ENCODE peak calls at places on chromosomes 13 and 19, in four cellular contexts. One of them, this sample, is unnamed.

GRCh38 chr13:22235950-22236290 is 565.0 kb downstream of the FGF9 start:
- DNase-seq in Peyer's patch: no peak
- DNase-seq in adrenal gland: no peak
- DNase-seq in mesenchymal stem cell: no peak
- DNase-seq in this sample: no peak

GRCh38 chr19:5624154-5624663 is 1.3 kb downstream of the SAFB start:
- DNase-seq in Peyer's patch: peak; percentile 54
- DNase-seq in adrenal gland: peak; percentile 58
- DNase-seq in mesenchymal stem cell: peak; percentile 64
- DNase-seq in this sample: peak; percentile 40

GRCh38 chr13:112249644-112250610 is 126.2 kb upstream of the SPACA7 start:
- DNase-seq in Peyer's patch: peak; percentile 36
- DNase-seq in adrenal gland: no peak
- DNase-seq in mesenchymal stem cell: no peak
- DNase-seq in this sample: no peak

GRCh38 chr13:34700155-34700554 is 241.9 kb upstream of the NBEA start:
- DNase-seq in Peyer's patch: no peak
- DNase-seq in adrenal gland: no peak
- DNase-seq in mesenchymal stem cell: no peak
- DNase-seq in this sample: no peak

GRCh38 chr19:52923782-52924593 is 760 bp upstream of the ZNF888 start:
- DNase-seq in Peyer's patch: peak; percentile 56
- DNase-seq in adrenal gland: peak; percentile 25
- DNase-seq in mesenchymal stem cell: peak; percentile 28
- DNase-seq in this sample: peak; percentile 51

GRCh38 chr13:34816118-34816517 is 126.0 kb upstream of the NBEA start:
- DNase-seq in Peyer's patch: no peak
- DNase-seq in adrenal gland: no peak
- DNase-seq in mesenchymal stem cell: no peak
- DNase-seq in this sample: no peak

GRCh38 chr13:110109910-110110309 is 197.0 kb downstream of the COL4A1 start:
- DNase-seq in Peyer's patch: no peak
- DNase-seq in adrenal gland: peak; percentile 85
- DNase-seq in mesenchymal stem cell: peak; percentile 91
- DNase-seq in this sample: peak; percentile 80

GRCh38 chr13:51364404-51365008 is 25.0 kb downstream of the SERPINE3 start:
- DNase-seq in Peyer's patch: no peak
- DNase-seq in adrenal gland: no peak
- DNase-seq in mesenchymal stem cell: peak; percentile 55
- DNase-seq in this sample: no peak

GRCh38 chr13:109209526-109209925 is 576.9 kb downstream of the IRS2 start:
- DNase-seq in Peyer's patch: no peak
- DNase-seq in adrenal gland: no peak
- DNase-seq in mesenchymal stem cell: no peak
- DNase-seq in this sample: no peak

GRCh38 chr13:59689057-59689456 is 474.7 kb downstream of the DIAPH3 start:
- DNase-seq in Peyer's patch: no peak
- DNase-seq in adrenal gland: no peak
- DNase-seq in mesenchymal stem cell: no peak
- DNase-seq in this sample: no peak

GRCh38 chr13:114064516-114065140 is 67.8 kb downstream of the RASA3 start:
- DNase-seq in Peyer's patch: no peak
- DNase-seq in adrenal gland: peak; percentile 47
- DNase-seq in mesenchymal stem cell: peak; percentile 75
- DNase-seq in this sample: peak; percentile 28

GRCh38 chr19:30163663-30164062 is 208.5 kb upstream of the ZNF536 start:
- DNase-seq in Peyer's patch: no peak
- DNase-seq in adrenal gland: no peak
- DNase-seq in mesenchymal stem cell: no peak
- DNase-seq in this sample: peak; percentile 26

GRCh38 chr19:41860419-41861097 is 503 bp downstream of the RPS19 start:
- DNase-seq in Peyer's patch: no peak
- DNase-seq in adrenal gland: no peak
- DNase-seq in mesenchymal stem cell: peak; percentile 5
- DNase-seq in this sample: no peak

GRCh38 chr13:61453121-61453520 is 37.5 kb upstream of the PCDH20 start:
- DNase-seq in Peyer's patch: no peak
- DNase-seq in adrenal gland: no peak
- DNase-seq in mesenchymal stem cell: no peak
- DNase-seq in this sample: no peak

GRCh38 chr13:95480131-95480545 is 72.4 kb upstream of the CLDN10 start:
- DNase-seq in Peyer's patch: no peak
- DNase-seq in adrenal gland: peak; percentile 33
- DNase-seq in mesenchymal stem cell: no peak
- DNase-seq in this sample: peak; percentile 20

GRCh38 chr19:31535691-31536460 is 186.6 kb upstream of the TSHZ3 start:
- DNase-seq in Peyer's patch: no peak
- DNase-seq in adrenal gland: no peak
- DNase-seq in mesenchymal stem cell: no peak
- DNase-seq in this sample: no peak

GRCh38 chr19:39941615-39942507 is 7.4 kb upstream of the FCGBP start:
- DNase-seq in Peyer's patch: peak; percentile 85
- DNase-seq in adrenal gland: no peak
- DNase-seq in mesenchymal stem cell: peak; percentile 12
- DNase-seq in this sample: no peak

GRCh38 chr19:40191836-40192646 is 815 bp downstream of the MAP3K10 start:
- DNase-seq in Peyer's patch: peak; percentile 50
- DNase-seq in adrenal gland: peak; percentile 45
- DNase-seq in mesenchymal stem cell: peak; percentile 30
- DNase-seq in this sample: no peak

GRCh38 chr13:114134944-114135610 is 2.7 kb upstream of the RASA3 start:
- DNase-seq in Peyer's patch: no peak
- DNase-seq in adrenal gland: no peak
- DNase-seq in mesenchymal stem cell: no peak
- DNase-seq in this sample: no peak

GRCh38 chr13:19959141-19959830 is 759 bp downstream of the ZMYM2 start:
- DNase-seq in Peyer's patch: peak; percentile 80
- DNase-seq in adrenal gland: peak; percentile 66
- DNase-seq in mesenchymal stem cell: peak; percentile 71
- DNase-seq in this sample: peak; percentile 57

GRCh38 chr13:30880756-30881155 is 25.3 kb upstream of the MEDAG start:
- DNase-seq in Peyer's patch: no peak
- DNase-seq in adrenal gland: peak; percentile 32
- DNase-seq in mesenchymal stem cell: peak; percentile 97
- DNase-seq in this sample: no peak

GRCh38 chr13:74891610-74892009 is 590.4 kb downstream of the TBC1D4 start:
- DNase-seq in Peyer's patch: no peak
- DNase-seq in adrenal gland: no peak
- DNase-seq in mesenchymal stem cell: peak; percentile 71
- DNase-seq in this sample: no peak

GRCh38 chr13:77737583-77738200 is 40.2 kb downstream of the SLAIN1 start:
- DNase-seq in Peyer's patch: no peak
- DNase-seq in adrenal gland: no peak
- DNase-seq in mesenchymal stem cell: no peak
- DNase-seq in this sample: no peak

GRCh38 chr13:112670118-112670517 is 19.7 kb upstream of the ATP11A start:
- DNase-seq in Peyer's patch: no peak
- DNase-seq in adrenal gland: no peak
- DNase-seq in mesenchymal stem cell: no peak
- DNase-seq in this sample: no peak

GRCh38 chr19:46955813-46956371 is 63.7 kb upstream of the NPAS1 start:
- DNase-seq in Peyer's patch: no peak
- DNase-seq in adrenal gland: no peak
- DNase-seq in mesenchymal stem cell: no peak
- DNase-seq in this sample: no peak

GRCh38 chr13:74325106-74325505 is 190.9 kb upstream of the KLF12 start:
- DNase-seq in Peyer's patch: no peak
- DNase-seq in adrenal gland: no peak
- DNase-seq in mesenchymal stem cell: peak; percentile 76
- DNase-seq in this sample: no peak

GRCh38 chr19:53432088-53432661 is 391 bp downstream of the ZNF761 start:
- DNase-seq in Peyer's patch: no peak
- DNase-seq in adrenal gland: no peak
- DNase-seq in mesenchymal stem cell: peak; percentile 62
- DNase-seq in this sample: peak; percentile 16

GRCh38 chr13:62544928-62545327 is 1129.3 kb upstream of the PCDH20 start:
- DNase-seq in Peyer's patch: no peak
- DNase-seq in adrenal gland: no peak
- DNase-seq in mesenchymal stem cell: no peak
- DNase-seq in this sample: no peak

GRCh38 chr13:50375792-50376191 is 360.5 kb downstream of the KCNRG start:
- DNase-seq in Peyer's patch: no peak
- DNase-seq in adrenal gland: no peak
- DNase-seq in mesenchymal stem cell: peak; percentile 63
- DNase-seq in this sample: no peak

GRCh38 chr19:44598355-44598754 is 15.0 kb upstream of the IGSF23 start:
- DNase-seq in Peyer's patch: no peak
- DNase-seq in adrenal gland: no peak
- DNase-seq in mesenchymal stem cell: no peak
- DNase-seq in this sample: no peak

GRCh38 chr19:50460161-50460765 is 16.0 kb upstream of the EMC10 start:
- DNase-seq in Peyer's patch: no peak
- DNase-seq in adrenal gland: no peak
- DNase-seq in mesenchymal stem cell: no peak
- DNase-seq in this sample: no peak

GRCh38 chr19:40219721-40220276 is 1.6 kb upstream of the TTC9B start:
- DNase-seq in Peyer's patch: peak; percentile 67
- DNase-seq in adrenal gland: no peak
- DNase-seq in mesenchymal stem cell: peak; percentile 87
- DNase-seq in this sample: no peak

GRCh38 chr13:82356667-82357066 is 1525.6 kb downstream of the SLITRK1 start:
- DNase-seq in Peyer's patch: no peak
- DNase-seq in adrenal gland: no peak
- DNase-seq in mesenchymal stem cell: peak; percentile 6
- DNase-seq in this sample: no peak

GRCh38 chr19:6713773-6714692 is 6.4 kb downstream of the C3 start:
- DNase-seq in Peyer's patch: no peak
- DNase-seq in adrenal gland: no peak
- DNase-seq in mesenchymal stem cell: no peak
- DNase-seq in this sample: no peak

GRCh38 chr19:6712231-6712630 is 8.2 kb downstream of the C3 start:
- DNase-seq in Peyer's patch: no peak
- DNase-seq in adrenal gland: no peak
- DNase-seq in mesenchymal stem cell: no peak
- DNase-seq in this sample: no peak

GRCh38 chr19:6711078-6711361 is 9.4 kb downstream of the C3 start:
- DNase-seq in Peyer's patch: no peak
- DNase-seq in adrenal gland: no peak
- DNase-seq in mesenchymal stem cell: no peak
- DNase-seq in this sample: no peak

GRCh38 chr19:6711605-6712004 is 8.8 kb downstream of the C3 start:
- DNase-seq in Peyer's patch: no peak
- DNase-seq in adrenal gland: no peak
- DNase-seq in mesenchymal stem cell: no peak
- DNase-seq in this sample: no peak

GRCh38 chr19:6712692-6713670 is 7.5 kb downstream of the C3 start:
- DNase-seq in Peyer's patch: no peak
- DNase-seq in adrenal gland: no peak
- DNase-seq in mesenchymal stem cell: no peak
- DNase-seq in this sample: no peak
- H3K4me3 ChIP-seq in Peyer's patch: no peak overlapping the region
- H3K4me3 ChIP-seq in adrenal gland: no peak overlapping the region
- H3K4me3 ChIP-seq in mesenchymal stem cell: no peak overlapping the region
- H3K4me3 ChIP-seq in this sample: no peak overlapping the region

GRCh38 chr19:19453129-19453461 is 47.6 kb downstream of the GATAD2A start:
- DNase-seq in Peyer's patch: no peak
- DNase-seq in adrenal gland: no peak
- DNase-seq in mesenchymal stem cell: no peak
- DNase-seq in this sample: no peak
- H3K27ac ChIP-seq in Peyer's patch: no peak overlapping the region
- H3K27ac ChIP-seq in adrenal gland: no peak overlapping the region
- H3K27ac ChIP-seq in mesenchymal stem cell: no peak overlapping the region
- H3K27ac ChIP-seq in this sample: no peak overlapping the region

GRCh38 chr19:35140207-35140897 is 1.7 kb downstream of the FXYD1 start:
- DNase-seq in Peyer's patch: peak; percentile 48
- DNase-seq in adrenal gland: no peak
- DNase-seq in mesenchymal stem cell: no peak
- DNase-seq in this sample: no peak
- H3K4me1 ChIP-seq in Peyer's patch: peaks cover 14% of the 10 kb centered on the region
- H3K4me1 ChIP-seq in adrenal gland: peaks cover 15% of the 10 kb centered on the region
- H3K4me1 ChIP-seq in mesenchymal stem cell: peaks cover 43% of the 10 kb centered on the region
- H3K4me1 ChIP-seq in this sample: peaks cover 80% of the 10 kb centered on the region

GRCh38 chr13:85853901-85854663 is 54.9 kb upstream of the SLITRK6 start:
- DNase-seq in Peyer's patch: no peak
- DNase-seq in adrenal gland: no peak
- DNase-seq in mesenchymal stem cell: no peak
- DNase-seq in this sample: no peak
- H3K4me3 ChIP-seq in Peyer's patch: no peak overlapping the region
- H3K4me3 ChIP-seq in adrenal gland: no peak overlapping the region
- H3K4me3 ChIP-seq in mesenchymal stem cell: no peak overlapping the region
- H3K4me3 ChIP-seq in this sample: no peak overlapping the region

DNA sequence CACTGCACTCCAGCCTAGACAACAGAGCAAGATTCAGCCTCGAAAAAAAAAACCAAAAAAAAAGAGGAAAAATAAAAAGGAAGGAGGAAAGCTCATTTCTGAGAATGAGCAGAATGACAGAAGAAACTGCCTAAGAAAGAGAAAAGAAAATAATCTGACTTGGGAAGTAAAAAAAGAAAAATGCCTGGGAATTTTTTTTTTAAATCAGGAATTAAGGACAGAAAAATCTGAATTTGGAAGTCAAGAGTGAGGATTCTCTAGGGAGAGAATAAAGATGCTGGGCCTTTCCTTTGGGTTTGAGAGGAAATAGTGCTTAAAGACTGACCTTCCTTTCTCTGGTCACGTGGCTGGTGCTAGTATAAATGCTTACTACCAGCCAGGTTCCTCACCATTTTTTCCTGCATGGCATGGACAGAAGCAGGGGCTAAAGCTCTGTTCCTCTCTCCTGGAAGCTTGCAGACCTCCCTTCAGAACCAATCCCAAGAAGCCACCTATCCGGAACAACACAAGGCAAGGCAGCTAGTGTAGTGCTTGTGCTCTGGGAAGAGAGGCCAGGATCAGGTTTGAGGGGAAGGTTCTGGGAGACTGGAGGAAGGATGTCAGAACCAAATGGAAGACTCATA is at the start of gene FFAR2:
- DNase-seq in Peyer's patch: no peak
- DNase-seq in adrenal gland: no peak
- DNase-seq in mesenchymal stem cell: no peak
- DNase-seq in this sample: no peak
- H3K27ac ChIP-seq in Peyer's patch: no peak within 1 kb of the TSS
- H3K27ac ChIP-seq in adrenal gland: no peak within 1 kb of the TSS
- H3K27ac ChIP-seq in mesenchymal stem cell: no peak within 1 kb of the TSS
- H3K27ac ChIP-seq in this sample: peak within 1 kb of the TSS; percentile 50